ENCODE peak calls at places on chromosomes 2 and 18, in seven cellular contexts. R is dorsolateral prefrontal cortex; C is activated naive CD4-positive, alpha-beta T cell; S is A172; Q is activated CD4-positive, alpha-beta T cell treated with anti-CD3 and anti-CD28 coated beads for 48 hours; E is epithelial cell of esophagus; P is effector CD8-positive, alpha-beta T cell. K is an unnamed sample.

GRCh38 chr2:157174321-157174720 is 83.2 kb upstream of the GALNT5 start:
- DNase-seq in P (no peak), S (no peak), C (no peak), Q (no peak), R (no peak), E (no peak), K (no peak)

GRCh38 chr2:16218651-16219050 is 278.3 kb downstream of the MYCN start:
- DNase-seq in Q (peak), R (no peak), P (no peak), C (no peak), S (no peak), E (no peak), K (no peak)

GRCh38 chr2:50773533-50773932 is 258.4 kb downstream of the NRXN1 start:
- DNase-seq in C (no peak), Q (no peak), S (no peak), R (no peak), P (no peak), E (no peak), K (no peak)

GRCh38 chr2:58289029-58289428 is 47.9 kb upstream of the FANCL start:
- DNase-seq in P (no peak), S (peak), Q (no peak), E (peak), C (no peak), R (no peak), K (peak)

GRCh38 chr18:63376493-63377053 is 9.6 kb upstream of the KDSR start:
- DNase-seq in C (no peak), Q (no peak), R (no peak), S (no peak), E (peak), P (no peak), K (peak)

GRCh38 chr2:19244460-19245363 is 113.7 kb downstream of the OSR1 start:
- DNase-seq in C (no peak), P (no peak), E (peak), S (no peak), Q (no peak), R (no peak), K (peak)

GRCh38 chr2:147099845-147100244 is 745.0 kb upstream of the ACVR2A start:
- DNase-seq in P (no peak), C (no peak), S (no peak), Q (no peak), R (no peak), E (peak), K (peak)

GRCh38 chr2:110869472-110870446 is 137.4 kb downstream of the ACOXL start:
- DNase-seq in P (no peak), C (no peak), S (peak), E (no peak), Q (no peak), R (no peak), K (peak)